ENCODE peak calls at places on chromosomes 1 and 21, in seven cellular contexts. M is neural progenitor cell, P is GM23248, N is PC-3, D is MM.1S, G is OCI-LY7, X is HCT116. S is an unnamed sample.
A peak's percentile ranks its signal among the peaks of the same experiment; 100 is the strongest.

GRCh38 chr1:154803203-154803920 is 66.7 kb downstream of the KCNN3 start:
- DNase-seq in N (no peak), D (no peak), G (no peak), X (no peak), P (no peak), M (no peak), S (no peak)

GRCh38 chr1:239884776-239885175 is 206.9 kb upstream of the FMN2 start:
- DNase-seq in D (no peak), N (no peak), X (no peak), G (no peak), M (no peak), P (no peak), S (no peak)

GRCh38 chr1:214101246-214101645 is 113.5 kb downstream of the PROX1 start:
- DNase-seq in G (no peak), N (no peak), P (no peak), M (no peak), X (no peak), D (no peak), S (no peak)

GRCh38 chr21:39120876-39121599 is 62.2 kb downstream of the PSMG1 start:
- DNase-seq in D (no peak), N (no peak), M (peak; percentile 37), P (no peak), X (no peak), G (no peak), S (peak; percentile 38)

GRCh38 chr1:163178628-163179027 is 24.1 kb downstream of the RGS5 start:
- DNase-seq in D (no peak), G (no peak), N (no peak), M (no peak), X (no peak), P (peak; percentile 33), S (no peak)

GRCh38 chr1:23756676-23757075 is 13.4 kb downstream of the ELOA start:
- DNase-seq in G (no peak), X (no peak), D (no peak), N (peak; percentile 32), M (no peak), P (peak; percentile 76), S (no peak)

GRCh38 chr1:89607888-89608626 is 24.9 kb upstream of the LRRC8C start:
- DNase-seq in M (no peak), P (peak; percentile 83), X (no peak), G (no peak), N (no peak), D (no peak), S (no peak)

GRCh38 chr1:22402336-22403053 is 49.2 kb upstream of the ZBTB40 start:
- DNase-seq in M (no peak), D (no peak), G (no peak), N (no peak), X (no peak), P (peak; percentile 49), S (no peak)

GRCh38 chr1:113749402-113749801 is 9.9 kb downstream of the PHTF1 start:
- DNase-seq in P (no peak), M (no peak), N (no peak), D (no peak), G (no peak), X (no peak), S (no peak)

GRCh38 chr1:65605621-65606020 is 185.2 kb downstream of the LEPR start:
- DNase-seq in D (no peak), M (no peak), X (no peak), G (no peak), N (no peak), P (peak; percentile 33), S (no peak)

GRCh38 chr21:36516271-36516670 is 36.3 kb upstream of the CLDN14 start:
- DNase-seq in D (no peak), P (no peak), G (peak; percentile 42), M (no peak), N (no peak), X (no peak), S (no peak)

GRCh38 chr1:217135569-217135915 is 412.3 kb upstream of the ESRRG start:
- DNase-seq in M (peak; percentile 37), D (peak; percentile 20), G (no peak), X (no peak), P (peak; percentile 14), N (no peak), S (peak; percentile 31)

GRCh38 chr1:109826930-109827349 is 63.2 kb upstream of the EPS8L3 start:
- DNase-seq in X (no peak), N (no peak), P (no peak), M (no peak), G (no peak), D (no peak), S (no peak)

DNA sequence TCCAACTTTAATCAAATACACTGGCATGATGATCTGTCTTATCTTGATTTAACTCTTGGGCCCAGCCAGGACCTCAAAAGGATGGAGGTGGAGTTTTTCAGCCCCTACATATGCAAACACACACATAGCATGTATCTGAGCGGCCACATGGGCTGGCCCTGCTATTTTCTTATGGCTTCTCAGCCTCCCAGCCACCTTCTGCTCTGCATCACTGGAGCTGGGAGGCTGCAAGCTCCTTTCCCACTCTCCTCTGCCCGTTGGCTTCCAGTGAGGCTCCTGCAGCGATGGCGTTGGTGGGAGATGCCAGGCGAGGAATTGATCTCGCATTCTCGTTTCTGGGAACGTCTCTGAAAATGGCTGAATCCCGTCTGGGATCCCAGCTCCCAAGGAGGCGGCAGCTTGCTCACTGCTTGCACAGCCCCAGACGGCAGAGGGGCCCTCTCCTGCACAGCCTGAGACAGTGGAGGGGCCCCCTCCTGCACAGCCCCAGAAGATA is 1.7 kb upstream of the PRXL2B start:
- DNase-seq in N (no peak), P (no peak), D (no peak), G (peak; percentile 41), X (no peak), M (no peak), S (no peak)
- TF ChIP-seq EZH2phosphoT487 in N (no peak), P (no peak), D (no peak), G (no peak), X (no peak), M (no peak), S (no peak)

GRCh38 chr1:55305735-55306134 is 90.6 kb upstream of the USP24 start:
- DNase-seq in X (no peak), P (peak; percentile 48), N (no peak), M (no peak), D (no peak), G (no peak), S (no peak)

GRCh38 chr1:55300975-55301374 is 85.8 kb upstream of the USP24 start:
- DNase-seq in G (no peak), M (no peak), N (no peak), X (no peak), P (no peak), D (no peak), S (no peak)

GRCh38 chr1:55298167-55298894 is 83.2 kb upstream of the USP24 start:
- DNase-seq in N (no peak), M (no peak), P (no peak), G (no peak), D (no peak), X (no peak), S (no peak)

GRCh38 chr1:55304306-55304705 is 89.1 kb upstream of the USP24 start:
- DNase-seq in P (no peak), M (peak; percentile 61), G (no peak), X (no peak), N (no peak), D (no peak), S (peak; percentile 21)

GRCh38 chr1:55302972-55303371 is 87.8 kb upstream of the USP24 start:
- DNase-seq in G (no peak), D (no peak), N (no peak), M (no peak), X (no peak), P (no peak), S (no peak)
- TF ChIP-seq EZH2phosphoT487 in G (no peak), D (no peak), N (no peak), M (no peak), X (no peak), P (no peak), S (no peak)

DNA sequence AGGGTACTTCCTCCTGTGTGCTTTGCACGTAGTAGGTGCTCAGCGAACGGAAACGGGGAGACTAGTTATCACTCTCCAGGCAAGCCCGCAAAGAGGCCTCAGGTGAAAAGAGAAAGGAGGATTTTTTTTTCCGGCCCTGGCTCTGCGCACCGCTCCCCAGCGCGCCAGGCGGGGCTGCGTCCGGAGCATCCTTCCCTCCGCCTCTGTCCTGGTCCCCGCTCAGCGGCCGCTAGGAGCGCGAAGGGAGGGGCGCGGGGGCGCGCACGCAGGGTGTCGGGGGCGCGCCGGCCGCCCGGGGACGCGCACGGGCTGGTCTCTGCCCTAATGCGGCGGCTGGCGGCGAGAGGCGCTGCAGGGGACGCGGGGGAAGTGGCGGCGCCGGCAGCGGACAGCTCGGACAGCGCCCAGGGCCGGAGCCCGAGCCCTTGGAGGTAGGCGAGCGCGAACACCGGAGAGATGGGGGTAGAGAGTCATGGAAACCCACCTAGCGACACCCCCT is 42.3 kb upstream of the NFASC start:
- DNase-seq in D (peak; percentile 45), G (no peak), X (no peak), P (peak; percentile 96), N (peak; percentile 86), M (peak; percentile 96), S (peak; percentile 94)
- TF ChIP-seq EZH2phosphoT487 in D (no peak), G (no peak), X (no peak), P (no peak), N (no peak), M (no peak), S (no peak)

GRCh38 chr1:219190605-219191004 is 16.9 kb downstream of the LYPLAL1 start:
- DNase-seq in G (no peak), M (no peak), P (no peak), D (no peak), N (no peak), X (no peak), S (no peak)
- TF ChIP-seq EZH2phosphoT487 in G (no peak), M (no peak), P (no peak), D (no peak), N (no peak), X (no peak), S (no peak)

DNA sequence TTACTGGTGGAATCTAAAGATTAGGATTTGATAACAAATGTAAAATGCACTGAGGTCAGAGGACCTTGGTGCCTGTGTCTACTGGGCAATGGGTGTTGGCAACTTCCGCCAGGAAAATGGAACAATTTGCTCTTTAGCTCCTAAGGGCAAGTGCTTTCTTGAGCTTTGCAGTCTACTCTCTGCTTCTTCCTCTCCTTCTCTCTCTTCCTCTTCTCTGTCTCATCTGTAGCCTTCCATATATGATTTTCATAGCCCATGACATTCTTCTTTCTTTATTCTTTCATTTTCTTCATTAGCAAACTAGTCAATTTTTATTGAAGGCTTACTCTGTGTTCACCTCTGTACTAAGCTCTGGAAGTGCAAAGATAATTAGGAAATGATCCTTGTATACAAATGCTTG is 35.5 kb downstream of the OVGP1 start:
- DNase-seq in P (no peak), G (no peak), N (no peak), M (no peak), D (no peak), X (no peak), S (no peak)
- TF ChIP-seq EZH2phosphoT487 in P (no peak), G (no peak), N (no peak), M (no peak), D (no peak), X (no peak), S (no peak)